ENCODE peak calls at places on chromosomes 7 and 10, in six cellular contexts. T is choroid plexus epithelial cell; B is skeletal muscle cell; U is CD8-positive, alpha-beta T cell; W is T-helper 9 cell; A is HS-5. F is an unnamed sample.

GRCh38 chr10:127813290-127813689 is 76.3 kb downstream of the FOXI2 start:
- DNase-seq in T (peak; percentile 9), B (no peak), U (no peak), W (no peak), A (no peak), F (no peak)

GRCh38 chr7:139682136-139683013 is 95.4 kb downstream of the HIPK2 start:
- DNase-seq in T (peak; percentile 61), B (peak; percentile 63), U (no peak), W (no peak), A (peak; percentile 71), F (no peak)

GRCh38 chr10:101001225-101002035 is 1.8 kb downstream of the LZTS2 start:
- DNase-seq in T (peak; percentile 94), B (peak; percentile 80), U (no peak), W (no peak), A (no peak), F (no peak)

GRCh38 chr7:133672866-133673265 is 420.0 kb downstream of the EXOC4 start:
- DNase-seq in T (no peak), B (no peak), U (no peak), W (no peak), A (no peak), F (no peak)

GRCh38 chr7:38451840-38452239 is 178.4 kb upstream of the TARP start:
- DNase-seq in T (peak; percentile 77), B (no peak), U (no peak), W (no peak), A (peak; percentile 58), F (no peak)

GRCh38 chr10:17989908-17990767 is 38.4 kb downstream of the SLC39A12 start:
- DNase-seq in T (peak; percentile 81), B (peak; percentile 53), U (no peak), W (no peak), A (peak; percentile 77), F (no peak)

GRCh38 chr10:16816830-16817124 is 447 bp downstream of the RSU1 start:
- DNase-seq in T (peak; percentile 57), B (no peak), U (no peak), W (no peak), A (no peak), F (no peak)

GRCh38 chr10:100183482-100183881 is 2.3 kb downstream of the ERLIN1 start:
- DNase-seq in T (peak; percentile 46), B (peak; percentile 14), U (no peak), W (no peak), A (no peak), F (no peak)

GRCh38 chr10:30902621-30903396 is 128.9 kb downstream of the ZNF438 start:
- DNase-seq in T (no peak), B (no peak), U (no peak), W (no peak), A (no peak), F (no peak)

GRCh38 chr7:96414931-96415292 is 93.0 kb upstream of the SLC25A13 start:
- DNase-seq in T (peak; percentile 52), B (no peak), U (peak; percentile 7), W (no peak), A (no peak), F (no peak)

GRCh38 chr10:46035923-46036849 is 5.8 kb upstream of the NCOA4 start:
- DNase-seq in T (no peak), B (no peak), U (no peak), W (no peak), A (no peak), F (no peak)

GRCh38 chr10:97321032-97321806 is 2.1 kb downstream of the FRAT1 start:
- DNase-seq in T (no peak), B (no peak), U (no peak), W (no peak), A (no peak), F (no peak)

GRCh38 chr7:81399461-81399860 is 370.4 kb downstream of the HGF start:
- DNase-seq in T (peak; percentile 32), B (no peak), U (no peak), W (no peak), A (no peak), F (no peak)

GRCh38 chr10:91137011-91137643 is 83.3 kb upstream of the PCGF5 start:
- DNase-seq in T (no peak), B (no peak), U (no peak), W (no peak), A (no peak), F (no peak)

GRCh38 chr10:132465889-132466519 is 69.0 kb downstream of the PWWP2B start:
- DNase-seq in T (no peak), B (no peak), U (no peak), W (no peak), A (no peak), F (no peak)

GRCh38 chr7:116271980-116272886 is 61.9 kb downstream of the TES start:
- DNase-seq in T (peak; percentile 97), B (peak; percentile 93), U (no peak), W (no peak), A (peak; percentile 83), F (no peak)

GRCh38 chr10:102648889-102649752 is 4.8 kb downstream of the TRIM8 start:
- DNase-seq in T (no peak), B (no peak), U (no peak), W (no peak), A (no peak), F (no peak)

GRCh38 chr10:97574374-97575100 is 2.0 kb downstream of the ANKRD2 start:
- DNase-seq in T (peak; percentile 35), B (no peak), U (no peak), W (no peak), A (peak; percentile 75), F (no peak)

GRCh38 chr10:100327007-100327700 is 2.9 kb downstream of the PKD2L1 start:
- DNase-seq in T (no peak), B (no peak), U (no peak), W (no peak), A (no peak), F (no peak)

GRCh38 chr10:47449102-47449978 is 34.6 kb downstream of the ANXA8 start:
- DNase-seq in T (no peak), B (no peak), U (no peak), W (no peak), A (no peak), F (no peak)

GRCh38 chr10:74063256-74063655 is 65.3 kb downstream of the VCL start:
- DNase-seq in T (peak; percentile 52), B (no peak), U (no peak), W (no peak), A (no peak), F (no peak)

GRCh38 chr10:114174462-114175190 is 623 bp upstream of the CCDC186 start:
- DNase-seq in T (peak; percentile 84), B (peak; percentile 52), U (no peak), W (no peak), A (peak; percentile 41), F (peak; percentile 60)

GRCh38 chr7:157233677-157234076 is 95.0 kb downstream of the UBE3C start:
- DNase-seq in T (peak; percentile 54), B (peak; percentile 41), U (no peak), W (no peak), A (no peak), F (no peak)

GRCh38 chr7:133121175-133121844 is 39.4 kb upstream of the CHCHD3 start:
- DNase-seq in T (no peak), B (no peak), U (no peak), W (no peak), A (no peak), F (no peak)

GRCh38 chr10:21519981-21520436 is 5.5 kb downstream of the SKIDA1 start:
- DNase-seq in T (peak; percentile 85), B (no peak), U (no peak), W (no peak), A (no peak), F (no peak)

GRCh38 chr10:26931223-26931622 is 70.5 kb upstream of the ABI1 start:
- DNase-seq in T (peak; percentile 3), B (no peak), U (no peak), W (no peak), A (no peak), F (no peak)

F was measured in NK-92 treated with Interleukin-12 subunit alpha and Interleukin-12 subunit beta, amount 100 ng/mL, for 24 hours.